ENCODE peak calls at places on chromosomes 4 and X, in seven cellular contexts. R is endodermal cell; C is T follicular helper cell; J is naive thymus-derived CD4-positive, alpha-beta T cell; B is iPS-NIHi11; S is Kasumi-1; T is GM04503. A is an unnamed sample.

GRCh38 chrX:112614640-112615039 is 65.1 kb downstream of the LHFPL1 start:
- DNase-seq in R (peak), C (no peak), J (no peak), B (peak), S (no peak), T (no peak), A (no peak)

GRCh38 chrX:137352101-137352660 is 213.7 kb upstream of the ZIC3 start:
- DNase-seq in R (peak), C (no peak), J (no peak), B (peak), S (peak), T (no peak), A (peak)

GRCh38 chr4:68712207-68712606 is 41.8 kb upstream of the UGT2B15 start:
- DNase-seq in R (no peak), C (no peak), J (no peak), B (no peak), S (no peak), T (no peak), A (no peak)

GRCh38 chr4:76570141-76570989 is 135.3 kb downstream of the SHROOM3 start:
- DNase-seq in R (no peak), C (no peak), J (no peak), B (no peak), S (no peak), T (no peak), A (no peak)

GRCh38 chr4:151882072-151882803 is 121.4 kb upstream of the GATB start:
- DNase-seq in R (no peak), C (no peak), J (no peak), B (no peak), S (no peak), T (no peak), A (no peak)

GRCh38 chr4:2105559-2105958 is 46.4 kb downstream of the NAT8L start:
- DNase-seq in R (no peak), C (no peak), J (no peak), B (no peak), S (no peak), T (no peak), A (no peak)

GRCh38 chr4:91113130-91113706 is 986.0 kb downstream of the CCSER1 start:
- DNase-seq in R (no peak), C (no peak), J (no peak), B (peak), S (peak), T (no peak), A (no peak)

GRCh38 chr4:54169176-54169575 is 59.9 kb upstream of the PDGFRA start:
- DNase-seq in R (no peak), C (no peak), J (no peak), B (no peak), S (no peak), T (no peak), A (no peak)

GRCh38 chr4:6917445-6918241 is 8.0 kb downstream of the TBC1D14 start:
- DNase-seq in R (peak), C (no peak), J (no peak), B (peak), S (peak), T (no peak), A (peak)

GRCh38 chr4:87058272-87059073 is 123.7 kb downstream of the AFF1 start:
- DNase-seq in R (peak), C (no peak), J (peak), B (peak), S (no peak), T (no peak), A (peak)

GRCh38 chr4:173231916-173232315 is 63.3 kb downstream of the GALNT7 start:
- DNase-seq in R (no peak), C (no peak), J (no peak), B (no peak), S (peak), T (no peak), A (peak)

GRCh38 chrX:8049827-8050226 is 121.2 kb downstream of the VCX2 start:
- DNase-seq in R (no peak), C (no peak), J (no peak), B (no peak), S (no peak), T (no peak), A (no peak)

GRCh38 chrX:23908219-23909003 is 605 bp downstream of the CXorf58 start:
- DNase-seq in R (peak), C (no peak), J (no peak), B (peak), S (no peak), T (no peak), A (peak)

GRCh38 chr4:749771-750666 is 44.4 kb downstream of the PCGF3 start:
- DNase-seq in R (no peak), C (no peak), J (no peak), B (no peak), S (no peak), T (peak), A (no peak)

GRCh38 chr4:5703831-5704230 is 4.5 kb downstream of the EVC2 start:
- DNase-seq in R (no peak), C (no peak), J (no peak), B (no peak), S (no peak), T (no peak), A (no peak)

GRCh38 chrX:46865281-46865680 is 28.4 kb downstream of the RP2 start:
- DNase-seq in R (no peak), C (no peak), J (no peak), B (no peak), S (no peak), T (peak), A (no peak)

GRCh38 chr4:128288689-128289106 is 1.1 kb upstream of the PGRMC2 start:
- DNase-seq in R (no peak), C (peak), J (no peak), B (no peak), S (peak), T (no peak), A (no peak)

GRCh38 chr4:77653162-77653758 is 47.6 kb downstream of the CXCL13 start:
- DNase-seq in R (no peak), C (no peak), J (no peak), B (no peak), S (no peak), T (no peak), A (no peak)

GRCh38 chrX:66760648-66761047 is 121.8 kb upstream of the EDA2R start:
- DNase-seq in R (no peak), C (no peak), J (no peak), B (no peak), S (peak), T (no peak), A (peak)

GRCh38 chr4:78684196-78685079 is 91.7 kb upstream of the BMP2K start:
- DNase-seq in R (no peak), C (no peak), J (no peak), B (no peak), S (no peak), T (no peak), A (no peak)